ENCODE peak calls at places on chromosomes 3 and 15, in four cellular contexts. R, S, E and W are unnamed samples.

GRCh38 chr3:4376499-4376898 is 73.3 kb downstream of the SETMAR start:
- DNase-seq in R (no peak), E (no peak), S (peak; percentile 51), W (no peak)

GRCh38 chr3:195806916-195807231 is 4.9 kb downstream of the MUC4 start:
- DNase-seq in S (no peak), R (no peak), E (no peak), W (no peak)

GRCh38 chr3:40137586-40138295 is 171.8 kb upstream of the EIF1B start:
- DNase-seq in E (no peak), S (peak; percentile 95), R (no peak), W (no peak)

GRCh38 chr15:91982401-91982800 is 128.9 kb downstream of the SLCO3A1 start:
- DNase-seq in E (no peak), R (no peak), S (no peak), W (no peak)

GRCh38 chr3:183114779-183115178 is 15.5 kb upstream of the MCCC1 start:
- DNase-seq in E (no peak), S (no peak), R (no peak), W (no peak)

GRCh38 chr15:27017168-27017809 is 46.3 kb downstream of the GABRG3 start:
- DNase-seq in S (peak; percentile 46), E (no peak), R (no peak), W (peak; percentile 44)

GRCh38 chr3:86830566-86830965 is 160.4 kb downstream of the VGLL3 start:
- DNase-seq in E (no peak), S (peak; percentile 44), R (no peak), W (no peak)

GRCh38 chr3:159837725-159838124 is 150.9 kb upstream of the IL12A start:
- DNase-seq in R (no peak), E (no peak), S (peak; percentile 16), W (no peak)

GRCh38 chr3:72924055-72924454 is 36.2 kb downstream of the GXYLT2 start:
- DNase-seq in S (no peak), E (no peak), R (no peak), W (no peak)

GRCh38 chr3:186251948-186252619 is 110.0 kb downstream of the DGKG start:
- DNase-seq in E (no peak), S (peak; percentile 38), R (no peak), W (no peak)

GRCh38 chr3:18247776-18248310 is 177.3 kb downstream of the SATB1 start:
- DNase-seq in R (no peak), E (no peak), S (no peak), W (no peak)

GRCh38 chr3:18245721-18246120 is 179.4 kb downstream of the SATB1 start:
- DNase-seq in S (no peak), R (no peak), E (no peak), W (no peak)

GRCh38 chr3:18241837-18242236 is 183.3 kb downstream of the SATB1 start:
- DNase-seq in S (no peak), R (no peak), E (no peak), W (no peak)

GRCh38 chr3:18249126-18249525 is 176.0 kb downstream of the SATB1 start:
- DNase-seq in R (no peak), S (no peak), E (no peak), W (no peak)

DNA sequence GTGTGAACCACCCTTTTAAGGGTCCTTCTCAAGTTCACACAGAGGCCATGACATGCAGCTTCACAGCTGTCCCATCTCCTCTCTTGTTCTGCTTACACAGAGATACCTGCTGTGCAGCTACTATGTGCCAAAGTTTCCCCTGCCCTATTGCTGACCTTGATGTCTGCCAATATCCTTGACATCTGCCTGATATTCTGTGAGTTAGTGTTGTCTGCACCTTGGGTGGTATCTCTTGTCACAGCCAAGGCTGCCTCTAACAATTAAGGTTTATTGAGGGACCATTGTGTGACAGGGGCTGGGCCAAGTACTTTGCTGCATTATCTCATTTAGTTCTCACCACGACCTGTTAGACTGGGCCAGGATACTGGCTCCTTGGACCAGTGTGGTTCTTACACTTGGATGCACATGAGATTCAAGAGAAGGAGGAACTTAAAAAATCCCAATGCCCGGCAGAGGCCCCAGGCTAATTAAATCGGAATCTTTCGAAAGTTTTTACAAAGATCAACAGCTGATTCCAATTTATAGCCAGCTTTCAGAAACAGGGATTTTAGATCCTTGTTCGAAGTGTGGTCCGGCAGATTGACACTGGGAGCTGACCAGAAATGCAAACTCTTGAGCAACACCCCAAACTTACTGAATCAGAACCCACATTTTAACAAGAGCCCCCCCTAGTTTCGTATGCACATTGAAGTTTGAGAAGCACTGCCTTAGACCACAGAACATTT is 178.6 kb downstream of the SATB1 start:
- DNase-seq in S (peak; percentile 4), R (no peak), E (no peak), W (no peak)
- TF ChIP-seq CTCF in S (no peak), R (no peak), E (no peak), W (no peak)

DNA sequence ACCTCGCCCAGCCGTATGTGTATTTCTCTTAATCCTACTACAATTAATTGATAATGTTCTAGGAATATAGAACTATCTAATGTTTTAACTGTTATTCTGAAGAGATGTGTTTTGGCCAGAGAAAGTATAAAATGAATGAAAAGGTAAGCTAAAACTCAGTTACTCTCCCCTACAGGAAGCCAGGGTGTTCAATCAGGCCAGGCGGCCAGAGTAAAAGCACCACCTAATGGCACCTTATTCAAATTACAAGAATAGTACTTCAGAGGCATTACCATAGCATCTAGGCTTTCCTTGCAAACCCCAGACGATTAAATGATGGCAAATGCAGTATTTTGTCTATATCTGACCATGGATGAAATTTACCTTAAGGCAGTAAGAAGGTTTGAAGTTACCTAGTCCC is 10.4 kb downstream of the SLC12A8 start:
- DNase-seq in R (no peak), S (peak; percentile 40), E (no peak), W (no peak)
- TF ChIP-seq CTCF in R (no peak), S (peak; percentile 44), E (no peak), W (no peak)

GRCh38 chr3:32897981-32898623 is 53.3 kb upstream of the CCR4 start:
- DNase-seq in E (no peak), R (no peak), S (no peak), W (no peak)
- TF ChIP-seq CTCF in E (no peak), R (no peak), S (no peak), W (no peak)

DNA sequence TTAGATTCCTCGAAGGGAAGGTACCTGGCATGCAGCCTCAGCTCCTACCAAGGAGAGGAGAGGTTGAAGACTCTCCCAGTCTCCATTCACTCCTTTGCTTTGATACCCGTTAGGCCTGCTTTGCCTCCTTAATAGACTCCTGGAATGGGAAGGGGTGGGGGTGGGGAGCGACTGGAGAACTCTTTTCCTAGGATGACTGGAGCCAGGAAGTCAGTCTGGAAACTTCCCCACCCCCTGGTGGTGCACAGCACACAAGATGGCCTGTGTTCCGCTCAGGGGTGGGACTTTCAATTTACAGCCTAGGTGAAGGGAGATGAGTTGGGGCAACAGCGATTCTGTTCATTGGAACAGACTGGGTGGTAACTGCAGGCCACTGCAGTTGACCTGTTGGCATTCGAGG is 21.4 kb upstream of the CELF6 start:
- DNase-seq in S (no peak), R (no peak), E (no peak), W (no peak)
- TF ChIP-seq CTCF in S (no peak), R (no peak), E (no peak), W (no peak)